ENCODE peak calls at places on chromosomes 16 and 17, in four cellular contexts. Q is cardiac muscle cell, V is BE2C, F is gastrocnemius medialis. D is an unnamed sample.

GRCh38 chr16:85763616-85764015 is 12.7 kb upstream of the C16orf74 start:
- DNase-seq in Q (no peak), V (no peak), F (no peak), D (no peak)

GRCh38 chr16:1105888-1106620 is 10.0 kb upstream of the C1QTNF8 start:
- DNase-seq in Q (peak; percentile 61), V (peak; percentile 89), F (no peak), D (no peak)

GRCh38 chr17:42346473-42346872 is 41.8 kb downstream of the STAT3 start:
- DNase-seq in Q (no peak), V (no peak), F (no peak), D (no peak)

GRCh38 chr17:50944054-50944901 is 78.1 kb upstream of the TOB1 start:
- DNase-seq in Q (peak; percentile 49), V (peak; percentile 85), F (peak; percentile 88), D (no peak)

GRCh38 chr16:84916156-84916555 is 95.2 kb downstream of the ZDHHC7 start:
- DNase-seq in Q (no peak), V (no peak), F (no peak), D (no peak)

GRCh38 chr16:71520550-71520949 is 5.7 kb upstream of the CHST4 start:
- DNase-seq in Q (no peak), V (no peak), F (no peak), D (no peak)

GRCh38 chr16:54351171-54351570 is 64.6 kb upstream of the IRX3 start:
- DNase-seq in Q (no peak), V (no peak), F (no peak), D (no peak)

GRCh38 chr17:82061047-82061925 is 4.3 kb downstream of the DUS1L start:
- DNase-seq in Q (no peak), V (no peak), F (no peak), D (no peak)

GRCh38 chr17:1484586-1485310 is 7.7 kb downstream of the MYO1C start:
- DNase-seq in Q (peak; percentile 62), V (peak; percentile 46), F (peak; percentile 56), D (peak; percentile 82)

GRCh38 chr16:68450741-68451140 is 2.4 kb upstream of the SMPD3 start:
- DNase-seq in Q (no peak), V (no peak), F (no peak), D (no peak)

GRCh38 chr17:79202476-79202875 is 127.9 kb downstream of the ENGASE start:
- DNase-seq in Q (no peak), V (peak; percentile 32), F (no peak), D (no peak)

GRCh38 chr17:75231071-75231470 is 25.6 kb downstream of the NUP85 start:
- DNase-seq in Q (no peak), V (no peak), F (no peak), D (no peak)

GRCh38 chr17:77449908-77450741 is 309.4 kb downstream of the SEC14L1 start:
- DNase-seq in Q (peak; percentile 86), V (peak; percentile 92), F (peak; percentile 37), D (no peak)

GRCh38 chr17:63150994-63151464 is 185.0 kb downstream of the TANC2 start:
- DNase-seq in Q (peak; percentile 17), V (no peak), F (no peak), D (no peak)

GRCh38 chr16:46882304-46882939 is 1.7 kb upstream of the GPT2 start:
- DNase-seq in Q (no peak), V (no peak), F (no peak), D (no peak)

GRCh38 chr17:59714255-59714654 is 6.8 kb downstream of the VMP1 start:
- DNase-seq in Q (no peak), V (no peak), F (no peak), D (no peak)
- TF ChIP-seq CTCF in Q (no peak), V (no peak), F (no peak), D (no peak)

GRCh38 chr16:14015461-14015860 is 55.7 kb upstream of the MRTFB start:
- DNase-seq in Q (no peak), V (no peak), F (no peak), D (no peak)
- TF ChIP-seq CTCF in Q (no peak), V (no peak), F (no peak), D (no peak)

GRCh38 chr16:8797364-8798173 is at the start of the genes PMM2 and TMEM186:
- DNase-seq in Q (peak; percentile 97), V (peak; percentile 96), F (peak; percentile 96), D (peak; percentile 91)

GRCh38 chr16:8798174-8798527 is 512 bp downstream of the PMM2 start:
- DNase-seq in Q (no peak), V (no peak), F (no peak), D (no peak)

GRCh38 chr16:8796469-8797363 is 723 bp downstream of the TMEM186 start:
- DNase-seq in Q (no peak), V (no peak), F (no peak), D (no peak)

GRCh38 chr16:8795818-8796217 is 1.6 kb downstream of the TMEM186 start:
- DNase-seq in Q (no peak), V (no peak), F (no peak), D (no peak)

DNA sequence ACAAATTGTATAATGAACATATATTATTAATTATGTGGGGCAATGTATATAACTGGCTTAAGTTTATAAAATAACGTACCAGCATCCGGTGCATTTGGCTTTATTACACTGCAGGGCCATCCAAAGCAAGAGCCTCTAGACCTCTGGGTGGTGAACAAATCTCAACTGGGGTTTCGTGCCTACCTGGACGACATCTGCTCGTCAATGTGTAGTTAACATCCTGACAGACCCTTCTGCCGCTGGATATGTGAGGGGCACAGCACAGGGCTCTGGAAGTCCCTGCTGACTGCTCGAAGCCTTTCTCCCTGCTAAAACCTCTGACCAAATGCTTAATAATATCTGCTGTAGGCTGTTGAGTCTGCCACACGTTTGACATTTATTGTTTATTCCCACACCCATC is 2.3 kb downstream of the TMEM186 start:
- DNase-seq in Q (no peak), V (no peak), F (no peak), D (no peak)
- TF ChIP-seq CTCF in Q (no peak), V (no peak), F (no peak), D (no peak)

GRCh38 chr16:24221219-24221618 is 34.9 kb upstream of the CACNG3 start:
- DNase-seq in Q (no peak), V (no peak), F (no peak), D (no peak)
- TF ChIP-seq CTCF in Q (no peak), V (no peak), F (no peak), D (no peak)

GRCh38 chr17:7262192-7263070 is at the start of gene CLDN7:
- DNase-seq in Q (no peak), V (no peak), F (no peak), D (peak; percentile 22)

GRCh38 chr17:7263801-7264078 is 1.5 kb upstream of the CLDN7 start:
- DNase-seq in Q (no peak), V (no peak), F (no peak), D (no peak)

GRCh38 chr17:7261377-7262191 is 694 bp downstream of the CLDN7 start:
- DNase-seq in Q (no peak), V (no peak), F (no peak), D (peak; percentile 40)

GRCh38 chr17:7263071-7263800 is 958 bp upstream of the CLDN7 start:
- DNase-seq in Q (peak; percentile 10), V (no peak), F (no peak), D (no peak)

DNA sequence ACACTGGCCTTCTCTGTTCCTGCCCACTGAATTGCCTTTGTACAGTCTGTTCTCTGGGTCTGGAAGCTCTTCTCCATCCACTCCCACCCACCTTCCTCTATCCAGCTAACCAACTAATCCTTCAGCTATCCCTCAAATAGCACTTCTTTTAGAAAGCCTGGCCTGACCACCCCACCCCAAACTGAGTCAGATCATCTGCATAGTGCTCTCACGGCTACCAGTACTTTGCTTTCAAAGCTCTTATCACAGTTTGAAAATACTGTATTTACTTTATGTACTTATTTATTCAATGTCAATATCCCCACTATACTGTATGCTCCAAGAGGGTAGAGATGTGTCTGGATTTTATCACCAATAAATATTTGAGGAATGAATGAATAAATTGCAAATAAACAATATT is 4.5 kb upstream of the CLDN7 start:
- DNase-seq in Q (no peak), V (no peak), F (no peak), D (no peak)
- TF ChIP-seq CTCF in Q (no peak), V (no peak), F (no peak), D (no peak)

GRCh38 chr17:27038676-27039075 is 255.2 kb upstream of the WSB1 start:
- DNase-seq in Q (no peak), V (peak; percentile 22), F (no peak), D (no peak)
- TF ChIP-seq CTCF in Q (no peak), V (no peak), F (no peak), D (no peak)

GRCh38 chr17:65531508-65532431 is 29.7 kb downstream of the AXIN2 start:
- DNase-seq in Q (peak; percentile 97), V (no peak), F (no peak), D (no peak)
- TF ChIP-seq CTCF in Q (peak; percentile 42), V (peak; percentile 4), F (peak; percentile 12), D (no peak)

DNA sequence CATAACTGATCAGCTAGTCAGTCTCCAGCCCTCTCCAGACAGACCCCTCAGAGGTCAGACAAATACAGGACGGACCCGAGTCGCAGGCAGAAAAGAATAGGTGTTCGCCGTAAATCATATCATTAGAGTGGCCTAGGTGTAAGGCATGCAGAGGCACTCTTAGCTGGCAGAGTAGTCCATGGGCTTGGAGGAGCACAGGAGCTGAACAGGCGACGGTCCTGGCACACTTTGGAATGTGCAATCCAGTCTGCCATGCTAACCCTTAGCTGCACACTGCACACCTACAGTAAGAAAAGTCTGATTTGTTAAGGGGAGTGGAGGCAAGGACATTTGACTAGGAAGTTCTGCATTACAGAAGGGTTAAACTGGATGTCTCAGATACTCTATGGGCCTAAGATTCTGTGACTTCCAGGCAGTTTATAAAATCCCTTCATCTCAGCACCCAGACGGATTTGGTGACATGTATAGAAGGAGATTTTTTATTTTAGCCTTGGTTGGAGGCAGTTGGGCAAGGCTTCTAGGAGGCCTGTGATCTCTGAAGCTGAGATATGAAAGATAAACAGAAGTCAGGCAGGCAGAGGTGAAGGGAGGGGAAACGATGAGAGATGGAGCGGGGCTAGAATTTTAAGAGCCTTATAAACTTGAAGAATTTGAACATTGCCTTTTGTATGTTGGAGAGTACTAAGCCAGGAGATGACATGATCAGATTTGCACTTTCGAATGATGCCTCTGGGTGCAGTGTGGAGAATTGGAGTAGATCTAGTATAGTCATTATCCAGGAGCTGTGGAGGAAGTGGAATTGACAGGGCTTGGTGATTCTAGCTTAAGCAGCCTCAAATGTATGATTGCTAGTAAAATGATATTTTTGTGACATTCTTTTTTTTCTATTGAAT is 34.6 kb upstream of the SLC5A11 start:
- DNase-seq in Q (no peak), V (no peak), F (no peak), D (no peak)
- TF ChIP-seq CTCF in Q (no peak), V (no peak), F (no peak), D (no peak)